ENCODE peak calls at places on chromosomes 4 and X, in eight cellular contexts. One of them, this sample, is unnamed.

GRCh38 chr4:22574880-22575279 is 59.0 kb upstream of the ADGRA3 start:
- DNase-seq in mammary epithelial cell: peak; percentile 5
- DNase-seq in osteocyte: no peak
- DNase-seq in GM13976: no peak
- DNase-seq in aorta: no peak
- DNase-seq in B cell: no peak
- DNase-seq in posterior cingulate gyrus: no peak
- DNase-seq in hepatocyte: no peak
- DNase-seq in this sample: no peak

GRCh38 chr4:168713193-168713592 is 216.3 kb downstream of the PALLD start:
- DNase-seq in mammary epithelial cell: no peak
- DNase-seq in osteocyte: no peak
- DNase-seq in GM13976: no peak
- DNase-seq in aorta: no peak
- DNase-seq in B cell: no peak
- DNase-seq in posterior cingulate gyrus: no peak
- DNase-seq in hepatocyte: peak; percentile 21
- DNase-seq in this sample: no peak

GRCh38 chrX:121000589-121000988 is 15.0 kb upstream of the CT47A1 start:
- DNase-seq in mammary epithelial cell: peak; percentile 33
- DNase-seq in osteocyte: no peak
- DNase-seq in GM13976: peak; percentile 17
- DNase-seq in aorta: no peak
- DNase-seq in B cell: no peak
- DNase-seq in posterior cingulate gyrus: no peak
- DNase-seq in hepatocyte: peak; percentile 19
- DNase-seq in this sample: no peak

GRCh38 chrX:39827959-39828358 is 269.8 kb downstream of the BCOR start:
- DNase-seq in mammary epithelial cell: no peak
- DNase-seq in osteocyte: no peak
- DNase-seq in GM13976: peak; percentile 34
- DNase-seq in aorta: peak; percentile 22
- DNase-seq in B cell: peak; percentile 81
- DNase-seq in posterior cingulate gyrus: no peak
- DNase-seq in hepatocyte: no peak
- DNase-seq in this sample: no peak

GRCh38 chrX:45843518-45843917 is 642.8 kb upstream of the DIPK2B start:
- DNase-seq in mammary epithelial cell: no peak
- DNase-seq in osteocyte: no peak
- DNase-seq in GM13976: no peak
- DNase-seq in aorta: no peak
- DNase-seq in B cell: peak; percentile 20
- DNase-seq in posterior cingulate gyrus: no peak
- DNase-seq in hepatocyte: no peak
- DNase-seq in this sample: no peak

GRCh38 chrX:47568656-47569295 is 7.8 kb downstream of the ARAF start:
- DNase-seq in mammary epithelial cell: no peak
- DNase-seq in osteocyte: no peak
- DNase-seq in GM13976: peak; percentile 37
- DNase-seq in aorta: no peak
- DNase-seq in B cell: peak; percentile 56
- DNase-seq in posterior cingulate gyrus: no peak
- DNase-seq in hepatocyte: no peak
- DNase-seq in this sample: peak; percentile 84

GRCh38 chr4:87707279-87707918 is 57.3 kb downstream of the DMP1 start:
- DNase-seq in mammary epithelial cell: no peak
- DNase-seq in osteocyte: no peak
- DNase-seq in GM13976: no peak
- DNase-seq in aorta: no peak
- DNase-seq in B cell: no peak
- DNase-seq in posterior cingulate gyrus: no peak
- DNase-seq in hepatocyte: no peak
- DNase-seq in this sample: no peak

GRCh38 chrX:44945736-44946135 is 72.7 kb downstream of the KDM6A start:
- DNase-seq in mammary epithelial cell: no peak
- DNase-seq in osteocyte: no peak
- DNase-seq in GM13976: no peak
- DNase-seq in aorta: no peak
- DNase-seq in B cell: peak; percentile 16
- DNase-seq in posterior cingulate gyrus: no peak
- DNase-seq in hepatocyte: no peak
- DNase-seq in this sample: no peak

GRCh38 chr4:6408263-6408662 is 64.2 kb downstream of the PPP2R2C start:
- DNase-seq in mammary epithelial cell: no peak
- DNase-seq in osteocyte: no peak
- DNase-seq in GM13976: no peak
- DNase-seq in aorta: no peak
- DNase-seq in B cell: no peak
- DNase-seq in posterior cingulate gyrus: peak; percentile 13
- DNase-seq in hepatocyte: no peak
- DNase-seq in this sample: no peak

GRCh38 chrX:119726900-119727555 is 31.4 kb upstream of the SOWAHD start:
- DNase-seq in mammary epithelial cell: peak; percentile 34
- DNase-seq in osteocyte: peak; percentile 15
- DNase-seq in GM13976: no peak
- DNase-seq in aorta: no peak
- DNase-seq in B cell: no peak
- DNase-seq in posterior cingulate gyrus: no peak
- DNase-seq in hepatocyte: no peak
- DNase-seq in this sample: no peak

GRCh38 chr4:74175379-74175778 is 17.5 kb downstream of the MTHFD2L start:
- DNase-seq in mammary epithelial cell: no peak
- DNase-seq in osteocyte: no peak
- DNase-seq in GM13976: no peak
- DNase-seq in aorta: no peak
- DNase-seq in B cell: no peak
- DNase-seq in posterior cingulate gyrus: no peak
- DNase-seq in hepatocyte: no peak
- DNase-seq in this sample: no peak

GRCh38 chr4:109166586-109166985 is 135.9 kb downstream of the COL25A1 start:
- DNase-seq in mammary epithelial cell: no peak
- DNase-seq in osteocyte: no peak
- DNase-seq in GM13976: no peak
- DNase-seq in aorta: no peak
- DNase-seq in B cell: no peak
- DNase-seq in posterior cingulate gyrus: no peak
- DNase-seq in hepatocyte: no peak
- DNase-seq in this sample: no peak

GRCh38 chr4:186643501-186644315 is 79.9 kb downstream of the FAT1 start:
- DNase-seq in mammary epithelial cell: peak; percentile 77
- DNase-seq in osteocyte: no peak
- DNase-seq in GM13976: no peak
- DNase-seq in aorta: no peak
- DNase-seq in B cell: no peak
- DNase-seq in posterior cingulate gyrus: no peak
- DNase-seq in hepatocyte: peak; percentile 63
- DNase-seq in this sample: no peak

GRCh38 chr4:100778431-100778830 is 260.6 kb upstream of the EMCN start:
- DNase-seq in mammary epithelial cell: no peak
- DNase-seq in osteocyte: no peak
- DNase-seq in GM13976: no peak
- DNase-seq in aorta: no peak
- DNase-seq in B cell: no peak
- DNase-seq in posterior cingulate gyrus: no peak
- DNase-seq in hepatocyte: no peak
- DNase-seq in this sample: no peak

GRCh38 chrX:142249721-142250120 is 44.6 kb upstream of the MAGEC2 start:
- DNase-seq in mammary epithelial cell: peak; percentile 8
- DNase-seq in osteocyte: no peak
- DNase-seq in GM13976: no peak
- DNase-seq in aorta: no peak
- DNase-seq in B cell: no peak
- DNase-seq in posterior cingulate gyrus: no peak
- DNase-seq in hepatocyte: no peak
- DNase-seq in this sample: peak; percentile 35

GRCh38 chr4:16788893-16789292 is 109.6 kb downstream of the LDB2 start:
- DNase-seq in mammary epithelial cell: no peak
- DNase-seq in osteocyte: no peak
- DNase-seq in GM13976: no peak
- DNase-seq in aorta: no peak
- DNase-seq in B cell: no peak
- DNase-seq in posterior cingulate gyrus: no peak
- DNase-seq in hepatocyte: no peak
- DNase-seq in this sample: no peak

GRCh38 chr4:123446791-123447474 is 50.3 kb downstream of the SPRY1 start:
- DNase-seq in mammary epithelial cell: no peak
- DNase-seq in osteocyte: no peak
- DNase-seq in GM13976: no peak
- DNase-seq in aorta: no peak
- DNase-seq in B cell: peak; percentile 17
- DNase-seq in posterior cingulate gyrus: no peak
- DNase-seq in hepatocyte: no peak
- DNase-seq in this sample: no peak

GRCh38 chrX:8607326-8607725 is 124.6 kb downstream of the ANOS1 start:
- DNase-seq in mammary epithelial cell: peak; percentile 61
- DNase-seq in osteocyte: no peak
- DNase-seq in GM13976: no peak
- DNase-seq in aorta: no peak
- DNase-seq in B cell: no peak
- DNase-seq in posterior cingulate gyrus: no peak
- DNase-seq in hepatocyte: no peak
- DNase-seq in this sample: no peak

GRCh38 chrX:46978341-46979291 is 66.4 kb downstream of the JADE3 start:
- DNase-seq in mammary epithelial cell: peak; percentile 62
- DNase-seq in osteocyte: peak; percentile 87
- DNase-seq in GM13976: peak; percentile 48
- DNase-seq in aorta: peak; percentile 81
- DNase-seq in B cell: peak; percentile 82
- DNase-seq in posterior cingulate gyrus: no peak
- DNase-seq in hepatocyte: peak; percentile 66
- DNase-seq in this sample: no peak

GRCh38 chr4:22500831-22501714 is 14.8 kb downstream of the ADGRA3 start:
- DNase-seq in mammary epithelial cell: peak; percentile 95
- DNase-seq in osteocyte: no peak
- DNase-seq in GM13976: no peak
- DNase-seq in aorta: no peak
- DNase-seq in B cell: no peak
- DNase-seq in posterior cingulate gyrus: no peak
- DNase-seq in hepatocyte: peak; percentile 59
- DNase-seq in this sample: no peak

GRCh38 chr4:41709844-41710481 is 38.6 kb downstream of the PHOX2B start:
- DNase-seq in mammary epithelial cell: peak; percentile 92
- DNase-seq in osteocyte: no peak
- DNase-seq in GM13976: no peak
- DNase-seq in aorta: no peak
- DNase-seq in B cell: no peak
- DNase-seq in posterior cingulate gyrus: no peak
- DNase-seq in hepatocyte: peak; percentile 51
- DNase-seq in this sample: no peak

GRCh38 chrX:120450163-120450562 is 18.9 kb downstream of the LAMP2 start:
- DNase-seq in mammary epithelial cell: peak; percentile 16
- DNase-seq in osteocyte: no peak
- DNase-seq in GM13976: peak; percentile 26
- DNase-seq in aorta: no peak
- DNase-seq in B cell: peak; percentile 33
- DNase-seq in posterior cingulate gyrus: no peak
- DNase-seq in hepatocyte: no peak
- DNase-seq in this sample: no peak

GRCh38 chr4:107423677-107424405 is 296.2 kb downstream of the PAPSS1 start:
- DNase-seq in mammary epithelial cell: peak; percentile 35
- DNase-seq in osteocyte: no peak
- DNase-seq in GM13976: no peak
- DNase-seq in aorta: no peak
- DNase-seq in B cell: no peak
- DNase-seq in posterior cingulate gyrus: no peak
- DNase-seq in hepatocyte: no peak
- DNase-seq in this sample: no peak

GRCh38 chr4:71472946-71473345 is 134.1 kb downstream of the SLC4A4 start:
- DNase-seq in mammary epithelial cell: peak; percentile 5
- DNase-seq in osteocyte: no peak
- DNase-seq in GM13976: no peak
- DNase-seq in aorta: no peak
- DNase-seq in B cell: no peak
- DNase-seq in posterior cingulate gyrus: no peak
- DNase-seq in hepatocyte: no peak
- DNase-seq in this sample: no peak

GRCh38 chrX:40380649-40381488 is 199.9 kb upstream of the ATP6AP2 start:
- DNase-seq in mammary epithelial cell: no peak
- DNase-seq in osteocyte: no peak
- DNase-seq in GM13976: no peak
- DNase-seq in aorta: no peak
- DNase-seq in B cell: no peak
- DNase-seq in posterior cingulate gyrus: no peak
- DNase-seq in hepatocyte: no peak
- DNase-seq in this sample: no peak

GRCh38 chr4:54184581-54184980 is 44.5 kb upstream of the PDGFRA start:
- DNase-seq in mammary epithelial cell: no peak
- DNase-seq in osteocyte: no peak
- DNase-seq in GM13976: no peak
- DNase-seq in aorta: no peak
- DNase-seq in B cell: no peak
- DNase-seq in posterior cingulate gyrus: no peak
- DNase-seq in hepatocyte: no peak
- DNase-seq in this sample: no peak

GRCh38 chrX:51837926-51838325 is 55.5 kb upstream of the MAGED1 start:
- DNase-seq in mammary epithelial cell: no peak
- DNase-seq in osteocyte: no peak
- DNase-seq in GM13976: no peak
- DNase-seq in aorta: no peak
- DNase-seq in B cell: no peak
- DNase-seq in posterior cingulate gyrus: no peak
- DNase-seq in hepatocyte: peak; percentile 56
- DNase-seq in this sample: no peak

GRCh38 chrX:40090050-40090804 is 7.5 kb downstream of the BCOR start:
- DNase-seq in mammary epithelial cell: no peak
- DNase-seq in osteocyte: no peak
- DNase-seq in GM13976: no peak
- DNase-seq in aorta: peak; percentile 62
- DNase-seq in B cell: peak; percentile 35
- DNase-seq in posterior cingulate gyrus: no peak
- DNase-seq in hepatocyte: peak; percentile 46
- DNase-seq in this sample: no peak